ENCODE peak calls at places on chromosomes 3 and 15, in six cellular contexts. S is trophoblast cell, J is H9, M is IMR-90, R is mesenchymal stem cell, Z is H1. P is an unnamed sample.

GRCh38 chr3:110900583-110900982 is 171.0 kb upstream of the NECTIN3 start:
- DNase-seq in R (peak; percentile 44), Z (no peak), J (no peak), M (peak; percentile 63), S (no peak), P (no peak)

GRCh38 chr3:48711727-48712126 is 5.3 kb downstream of the IP6K2 start:
- DNase-seq in S (no peak), M (no peak), Z (no peak), J (no peak), R (no peak), P (no peak)

GRCh38 chr3:191388823-191389222 is 58.5 kb upstream of the UTS2B start:
- DNase-seq in S (no peak), Z (no peak), J (no peak), R (no peak), M (no peak), P (no peak)

GRCh38 chr3:171088984-171089754 is 62.6 kb upstream of the SLC2A2 start:
- DNase-seq in S (peak; percentile 30), M (peak; percentile 95), J (no peak), R (peak; percentile 66), Z (no peak), P (no peak)

GRCh38 chr15:47402829-47403228 is 314.5 kb upstream of the SEMA6D start:
- DNase-seq in Z (no peak), S (no peak), M (no peak), J (no peak), R (no peak), P (no peak)

GRCh38 chr3:139601191-139601961 is 61.8 kb upstream of the RBP1 start:
- DNase-seq in S (peak; percentile 32), M (no peak), R (no peak), Z (no peak), J (no peak), P (no peak)

GRCh38 chr3:141302364-141303141 is 65.8 kb upstream of the ZBTB38 start:
- DNase-seq in R (peak; percentile 79), J (no peak), Z (no peak), M (peak; percentile 75), S (peak; percentile 37), P (no peak)

GRCh38 chr3:57160731-57161086 is 4.4 kb downstream of the IL17RD start:
- DNase-seq in Z (peak; percentile 56), J (no peak), S (no peak), M (no peak), R (no peak), P (no peak)

GRCh38 chr15:81133782-81134461 is at the start of gene CFAP161:
- DNase-seq in R (peak; percentile 59), Z (peak; percentile 82), J (peak; percentile 96), M (peak; percentile 69), S (peak; percentile 69), P (peak; percentile 84)

GRCh38 chr15:101327147-101327740 is 32.2 kb upstream of the SNRPA1 start:
- DNase-seq in S (no peak), R (no peak), Z (no peak), M (no peak), J (no peak), P (no peak)

GRCh38 chr3:41297750-41298149 is 98.4 kb downstream of the CTNNB1 start:
- DNase-seq in Z (no peak), R (no peak), M (no peak), J (no peak), S (no peak), P (no peak)

GRCh38 chr15:34799149-34799824 is 3.9 kb upstream of the ACTC1 start:
- DNase-seq in J (peak; percentile 33), M (no peak), R (peak; percentile 40), Z (no peak), S (no peak), P (no peak)

GRCh38 chr15:75453703-75454470 is 2.4 kb upstream of the SIN3A start:
- DNase-seq in S (peak; percentile 100), J (peak; percentile 99), Z (peak; percentile 100), M (peak; percentile 100), R (peak; percentile 100), P (peak; percentile 100)
- H2AFZ ChIP-seq in S (no peak overlapping the region), J (no peak overlapping the region), Z (no peak overlapping the region), M (peak overlapping the region; percentile 91), R (no peak overlapping the region), P (peak overlapping the region; percentile 92)

GRCh38 chr15:92820233-92821021 is 79.7 kb upstream of the CHD2 start:
- DNase-seq in S (peak; percentile 99), M (peak; percentile 89), Z (peak; percentile 70), J (peak; percentile 94), R (peak; percentile 92), P (peak; percentile 95)
- H2AK5ac ChIP-seq in S (no peak overlapping the region), M (peak overlapping the region; percentile 68), Z (no peak overlapping the region), J (no peak overlapping the region), R (peak overlapping the region; percentile 59), P (peak overlapping the region; percentile 8)

GRCh38 chr3:126540342-126540849 is 16.4 kb downstream of the CHST13 start:
- DNase-seq in R (peak; percentile 87), J (peak; percentile 15), M (peak; percentile 93), S (peak; percentile 79), Z (no peak), P (no peak)

GRCh38 chr3:126540946-126541627 is 17.1 kb downstream of the CHST13 start:
- DNase-seq in Z (no peak), R (no peak), S (no peak), J (peak; percentile 25), M (no peak), P (no peak)

GRCh38 chr3:126542340-126543241 is 16.1 kb downstream of the C3orf22 start:
- DNase-seq in J (peak; percentile 46), M (no peak), S (no peak), R (no peak), Z (no peak), P (no peak)

GRCh38 chr3:126543457-126544090 is 15.2 kb downstream of the C3orf22 start:
- DNase-seq in R (no peak), S (no peak), M (no peak), Z (no peak), J (no peak), P (no peak)

GRCh38 chr3:126541628-126542339 is 16.9 kb downstream of the C3orf22 start:
- DNase-seq in R (no peak), S (no peak), M (no peak), Z (no peak), J (peak; percentile 51), P (no peak)
- H2AFZ ChIP-seq in R (no peak overlapping the region), S (no peak overlapping the region), M (peak overlapping the region; percentile 34), Z (peak overlapping the region; percentile 32), J (no peak overlapping the region), P (no peak overlapping the region)

DNA sequence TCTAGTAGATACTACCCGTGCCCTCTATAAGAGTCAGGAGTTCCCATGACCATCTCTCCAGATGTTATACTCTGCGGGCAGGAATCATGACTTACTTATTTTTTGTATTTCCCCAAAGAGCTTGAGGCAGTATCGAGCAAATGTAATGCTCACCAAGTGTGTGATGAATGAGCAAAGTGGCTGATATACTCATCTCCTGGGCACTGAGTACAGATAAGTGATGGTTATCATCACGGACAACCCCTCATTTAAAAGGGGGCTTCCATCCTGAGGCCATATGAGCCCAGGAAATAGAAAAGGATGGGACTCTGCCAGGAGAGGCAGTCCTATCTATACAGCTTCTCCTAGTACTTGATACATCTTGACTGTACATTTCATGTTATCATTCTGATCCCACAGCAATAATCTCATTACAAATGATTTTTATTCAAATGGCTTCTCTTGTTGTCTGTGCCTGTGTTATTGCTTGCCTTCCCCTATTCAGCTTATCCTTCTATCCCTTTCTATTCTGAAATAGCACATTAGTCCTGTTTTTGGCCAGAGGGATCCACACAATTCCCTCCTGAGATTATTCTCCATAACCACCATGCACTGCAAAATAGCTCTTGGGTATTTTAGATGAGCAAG is 47.9 kb upstream of the MRPL3 start:
- DNase-seq in R (no peak), M (no peak), J (no peak), S (no peak), Z (no peak), P (no peak)
- H2AK5ac ChIP-seq in R (no peak overlapping the region), M (no peak overlapping the region), J (no peak overlapping the region), S (no peak overlapping the region), Z (no peak overlapping the region), P (no peak overlapping the region)

GRCh38 chr15:55786341-55786740 is 43.4 kb upstream of the PRTG start:
- DNase-seq in Z (no peak), S (no peak), J (peak; percentile 38), R (no peak), M (no peak), P (no peak)

GRCh38 chr15:55784284-55784683 is 41.3 kb upstream of the PRTG start:
- DNase-seq in R (peak; percentile 60), M (no peak), Z (no peak), S (no peak), J (no peak), P (no peak)

GRCh38 chr15:55795031-55795430 is 52.1 kb upstream of the PRTG start:
- DNase-seq in R (no peak), M (no peak), J (no peak), S (no peak), Z (no peak), P (no peak)

GRCh38 chr15:55791576-55792400 is 48.8 kb upstream of the PRTG start:
- DNase-seq in J (no peak), M (peak; percentile 49), R (peak; percentile 88), Z (no peak), S (peak; percentile 31), P (no peak)

GRCh38 chr15:55789066-55789660 is 46.2 kb upstream of the PRTG start:
- DNase-seq in M (no peak), Z (no peak), S (peak; percentile 47), J (peak; percentile 68), R (no peak), P (no peak)
- H2AFZ ChIP-seq in M (no peak overlapping the region), Z (no peak overlapping the region), S (no peak overlapping the region), J (no peak overlapping the region), R (no peak overlapping the region), P (no peak overlapping the region)